ENCODE peak calls at places on chromosomes 11 and 22, in eight cellular contexts. S is fibroblast of pulmonary artery; L is CD4-positive, CD25-positive, alpha-beta regulatory T cell; T is spleen; N is psoas muscle; G is AG09309; B is HFF-Myc; V is RWPE2. E is an unnamed sample.

GRCh38 chr22:48758021-48758561 is 1069.6 kb downstream of the BRD1 start:
- DNase-seq in S (no peak), L (no peak), T (peak), N (no peak), G (no peak), B (no peak), V (no peak), E (peak)

GRCh38 chr11:36376888-36377758 is 81.0 kb downstream of the PRR5L start:
- DNase-seq in S (peak), L (no peak), T (peak), N (peak), G (no peak), B (no peak), V (no peak), E (peak)

GRCh38 chr11:103396237-103396636 is 287.0 kb downstream of the DYNC2H1 start:
- DNase-seq in S (no peak), L (no peak), T (no peak), N (no peak), G (no peak), B (no peak), V (no peak), E (no peak)

GRCh38 chr11:45096636-45097035 is 49.8 kb upstream of the PRDM11 start:
- DNase-seq in S (no peak), L (no peak), T (no peak), N (no peak), G (no peak), B (no peak), V (no peak), E (no peak)

GRCh38 chr11:12455938-12456337 is 78.6 kb downstream of the PARVA start:
- DNase-seq in S (peak), L (no peak), T (no peak), N (no peak), G (no peak), B (no peak), V (no peak), E (no peak)

GRCh38 chr11:76325149-76325548 is 55.8 kb downstream of the THAP12 start:
- DNase-seq in S (peak), L (no peak), T (no peak), N (no peak), G (no peak), B (no peak), V (no peak), E (no peak)

GRCh38 chr11:8096575-8096974 is 15.6 kb downstream of the TUB start:
- DNase-seq in S (no peak), L (no peak), T (peak), N (no peak), G (no peak), B (no peak), V (no peak), E (no peak)

GRCh38 chr11:63622318-63622717 is 8.1 kb upstream of the PLAAT3 start:
- DNase-seq in S (no peak), L (no peak), T (no peak), N (no peak), G (no peak), B (no peak), V (no peak), E (no peak)

GRCh38 chr11:94759522-94759921 is 8.6 kb upstream of the AMOTL1 start:
- DNase-seq in S (no peak), L (no peak), T (no peak), N (no peak), G (no peak), B (no peak), V (no peak), E (no peak)

GRCh38 chr22:37229012-37229804 is 14.9 kb downstream of the RAC2 start:
- DNase-seq in S (peak), L (peak), T (peak), N (no peak), G (peak), B (peak), V (peak), E (peak)
- H3K4me3 ChIP-seq in S (no peak), L (peak), T (no peak), N (no peak), G (no peak), B (no peak), V (no peak), E (no peak)

DNA sequence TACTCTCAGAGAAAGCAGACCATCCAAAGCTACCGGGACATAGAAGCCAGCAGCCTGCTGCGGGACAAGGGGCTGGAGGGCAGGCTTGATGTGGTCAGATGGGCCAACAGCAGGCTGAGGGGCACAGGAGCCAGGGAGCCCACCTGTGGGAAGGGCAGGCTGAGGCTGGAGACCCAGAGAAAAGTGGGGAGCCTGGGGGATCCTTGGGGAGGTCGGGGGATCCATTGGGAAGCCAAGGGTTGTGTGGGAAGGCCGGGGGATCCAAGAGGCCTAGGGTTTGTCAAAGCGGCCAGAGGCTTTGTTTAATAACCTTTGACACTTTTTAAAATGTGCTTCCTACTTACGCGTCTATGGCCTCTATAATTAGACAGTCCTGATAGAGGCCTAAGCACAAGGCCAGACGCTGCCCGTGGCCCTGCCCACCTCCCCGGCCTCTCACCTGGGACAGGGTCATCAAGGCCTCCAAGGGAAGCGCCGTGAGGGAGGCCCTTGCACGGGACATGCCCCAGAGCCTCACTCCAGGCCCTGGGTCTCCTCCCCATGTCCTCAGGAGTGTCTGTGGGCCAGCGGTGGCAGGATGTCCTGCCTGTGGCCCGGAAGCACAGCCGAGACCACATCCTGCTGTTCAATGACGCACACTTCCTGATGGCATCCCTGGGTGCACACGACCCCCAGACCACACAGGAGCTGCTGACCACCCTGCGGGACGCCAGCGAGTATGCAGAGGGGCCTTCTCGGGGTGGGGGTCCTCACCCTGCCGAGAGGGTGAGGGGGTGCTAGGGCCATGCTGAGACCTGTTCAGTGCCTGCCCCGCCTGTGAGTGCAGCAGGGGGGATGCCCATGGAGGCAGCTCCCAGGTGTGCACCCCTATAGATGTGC is 8.6 kb upstream of the GTSE1 start:
- DNase-seq in S (no peak), L (no peak), T (peak), N (peak), G (no peak), B (no peak), V (no peak), E (peak)
- H3K4me3 ChIP-seq in S (no peak), L (no peak), T (no peak), N (peak), G (no peak), B (no peak), V (no peak), E (no peak)

DNA sequence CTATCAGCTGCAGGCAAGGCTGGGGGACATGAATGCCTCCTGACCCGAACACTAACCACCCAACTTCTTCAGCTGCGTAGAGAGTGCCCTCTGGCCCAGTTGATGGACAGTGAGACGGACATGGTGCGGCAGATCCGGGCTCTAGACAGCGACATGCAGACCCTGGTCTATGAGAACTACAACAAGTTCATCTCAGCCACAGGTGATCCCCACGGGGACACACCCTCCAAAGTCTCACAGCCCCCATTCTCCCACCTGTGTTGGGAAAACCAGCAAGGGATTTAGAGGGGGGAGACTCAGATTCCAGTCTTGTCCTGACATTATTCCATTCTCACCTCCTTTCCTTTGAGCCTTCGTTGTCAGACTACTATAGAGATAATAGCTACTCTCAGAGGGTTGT is 912 bp downstream of the VPS51 start:
- DNase-seq in S (no peak), L (no peak), T (no peak), N (no peak), G (no peak), B (no peak), V (no peak), E (no peak)
- H3K4me3 ChIP-seq in S (peak), L (peak), T (peak), N (peak), G (peak), B (peak), V (peak), E (peak)

GRCh38 chr11:27700351-27701261 is at the start of gene BDNF:
- DNase-seq in S (peak), L (no peak), T (no peak), N (peak), G (no peak), B (no peak), V (peak), E (peak)

GRCh38 chr11:27698872-27699241 is 1.4 kb downstream of the BDNF start:
- DNase-seq in S (peak), L (peak), T (peak), N (peak), G (peak), B (peak), V (peak), E (peak)

GRCh38 chr11:27701262-27702105 is 1.2 kb upstream of the BDNF start:
- DNase-seq in S (peak), L (no peak), T (no peak), N (peak), G (peak), B (no peak), V (peak), E (peak)

GRCh38 chr11:27699242-27699925 is 871 bp downstream of the BDNF start:
- DNase-seq in S (peak), L (no peak), T (no peak), N (no peak), G (no peak), B (no peak), V (peak), E (peak)

DNA sequence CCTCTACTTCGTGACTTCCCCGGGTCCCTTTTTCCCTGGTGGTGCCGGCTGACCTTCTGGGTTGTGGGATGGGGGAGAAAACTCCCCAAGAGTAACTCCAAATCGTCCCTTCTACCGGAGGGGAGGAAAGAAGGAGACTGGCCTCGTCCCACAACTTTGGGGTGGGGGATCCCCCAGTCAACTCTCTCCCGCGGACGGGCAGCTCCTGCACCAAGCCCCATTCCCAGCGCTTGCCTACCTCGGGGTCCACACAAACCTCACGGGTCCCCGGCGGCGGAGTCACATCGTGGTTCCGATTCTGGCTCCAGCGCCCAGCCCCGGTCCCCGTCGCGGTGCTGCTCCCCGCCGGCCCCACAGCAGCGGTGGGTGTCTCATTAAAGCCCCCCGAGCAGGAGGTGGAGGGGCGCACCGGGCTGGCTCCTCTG is 317 bp downstream of the BDNF start:
- DNase-seq in S (no peak), L (no peak), T (no peak), N (no peak), G (no peak), B (no peak), V (peak), E (no peak)
- H3K4me3 ChIP-seq in S (peak), L (no peak), T (peak), N (peak), G (peak), B (peak), V (peak), E (peak)

GRCh38 chr22:50569041-50569459 is 6.3 kb upstream of the SYCE3 start:
- DNase-seq in S (no peak), L (no peak), T (no peak), N (no peak), G (no peak), B (no peak), V (no peak), E (peak)
- H3K4me3 ChIP-seq in S (no peak), L (no peak), T (no peak), N (no peak), G (no peak), B (no peak), V (no peak), E (no peak)